ENCODE peak calls at places on chromosomes 6 and 20, in eight cellular contexts. L is iris pigment epithelial cell, F is mesenteric fat pad, A is activated T-cell treated with anti-CD3 and anti-CD28 coated beads for 1 hour, O is AG04449, I is cardiac muscle cell, W is D341Med, R is RPMI8226. H is an unnamed sample.

GRCh38 chr20:4714818-4715217 is 6.9 kb upstream of the PRND start:
- DNase-seq in L (no peak), I (no peak), F (peak; percentile 14), W (no peak), O (no peak), R (no peak), A (no peak), H (no peak)

GRCh38 chr6:130434174-130434873 is 68.5 kb downstream of the TMEM200A start:
- DNase-seq in I (peak; percentile 37), W (peak; percentile 25), L (peak; percentile 88), R (no peak), O (no peak), A (no peak), F (no peak), H (no peak)

GRCh38 chr6:112603726-112604125 is 256.6 kb downstream of the RFPL4B start:
- DNase-seq in I (no peak), A (no peak), R (no peak), O (peak; percentile 12), W (no peak), F (no peak), L (no peak), H (no peak)

GRCh38 chr6:126696921-126697693 is 357.2 kb downstream of the CENPW start:
- DNase-seq in F (no peak), L (no peak), W (no peak), A (no peak), O (no peak), I (no peak), R (no peak), H (no peak)

GRCh38 chr20:23540624-23541023 is 27.7 kb downstream of the CST9L start:
- DNase-seq in I (no peak), O (no peak), L (no peak), A (no peak), R (no peak), W (no peak), F (no peak), H (no peak)

GRCh38 chr6:151803743-151804142 is 3.7 kb upstream of the ESR1 start:
- DNase-seq in O (no peak), W (no peak), R (no peak), A (no peak), L (no peak), F (no peak), I (no peak), H (no peak)

GRCh38 chr20:53162251-53162835 is 190.2 kb downstream of the TSHZ2 start:
- DNase-seq in R (peak; percentile 35), F (no peak), L (peak; percentile 81), A (no peak), I (peak; percentile 59), O (no peak), W (no peak), H (no peak)

GRCh38 chr20:6769953-6770831 is 2.7 kb downstream of the BMP2 start:
- DNase-seq in A (no peak), W (peak; percentile 30), I (peak; percentile 64), R (no peak), O (no peak), L (peak; percentile 52), F (peak; percentile 92), H (peak; percentile 80)

GRCh38 chr6:31826793-31827285 is 699 bp upstream of the HSPA1B start:
- DNase-seq in W (peak; percentile 82), O (no peak), I (peak; percentile 96), R (peak; percentile 80), A (no peak), L (peak; percentile 83), F (peak; percentile 92), H (peak; percentile 94)

GRCh38 chr6:155493694-155494143 is 38.1 kb upstream of the NOX3 start:
- DNase-seq in F (no peak), W (no peak), A (no peak), O (peak; percentile 99), R (no peak), I (peak; percentile 99), L (peak; percentile 100), H (peak; percentile 92)

GRCh38 chr20:46458891-46459750 is 52.7 kb upstream of the ELMO2 start:
- DNase-seq in R (no peak), F (no peak), L (no peak), I (peak; percentile 34), O (no peak), W (peak; percentile 71), A (no peak), H (no peak)

GRCh38 chr6:139323511-139324445 is 32.0 kb upstream of the TXLNB start:
- DNase-seq in L (peak; percentile 81), F (no peak), W (no peak), R (peak; percentile 95), I (peak; percentile 92), O (no peak), A (peak; percentile 65), H (peak; percentile 54)

GRCh38 chr6:122789862-122790739 is 1.0 kb downstream of the SMPDL3A start:
- DNase-seq in L (peak; percentile 29), I (no peak), R (peak; percentile 12), A (no peak), W (peak; percentile 64), O (no peak), F (no peak), H (no peak)

GRCh38 chr6:34867484-34867883 is 20.4 kb downstream of the TAF11 start:
- DNase-seq in O (no peak), I (peak; percentile 11), L (no peak), W (no peak), F (no peak), A (no peak), R (no peak), H (no peak)

GRCh38 chr6:157034433-157035230 is 257.5 kb downstream of the ARID1B start:
- DNase-seq in R (peak; percentile 36), A (no peak), F (no peak), L (peak; percentile 72), I (peak; percentile 76), W (peak; percentile 45), O (no peak), H (no peak)

GRCh38 chr20:15162061-15162740 is 824.8 kb upstream of the FLRT3 start:
- DNase-seq in F (no peak), W (no peak), A (no peak), I (no peak), L (no peak), O (no peak), R (peak; percentile 49), H (no peak)

GRCh38 chr6:49898904-49899566 is 32.7 kb upstream of the CRISP1 start:
- DNase-seq in L (no peak), A (no peak), O (no peak), F (no peak), R (no peak), I (no peak), W (no peak), H (no peak)